ENCODE peak calls at places on chromosome 2, in four cellular contexts. P is GM13977, X is mucosa of gallbladder, W is PC-9. M is an unnamed sample.

GRCh38 chr2:219709261-219709867 is 81.9 kb downstream of the SLC4A3 start:
- DNase-seq in P (no peak), X (peak), W (no peak), M (no peak)

GRCh38 chr2:240821429-240821778 is 1.4 kb upstream of the KIF1A start:
- DNase-seq in P (no peak), X (no peak), W (no peak), M (no peak)

GRCh38 chr2:99762714-99763113 is 272.9 kb upstream of the REV1 start:
- DNase-seq in P (no peak), X (no peak), W (no peak), M (no peak)

GRCh38 chr2:205296959-205297358 is 385.3 kb upstream of the NRP2 start:
- DNase-seq in P (no peak), X (no peak), W (no peak), M (no peak)

GRCh38 chr2:232203936-232204335 is 174.6 kb upstream of the ALPP start:
- DNase-seq in P (no peak), X (no peak), W (no peak), M (no peak)

GRCh38 chr2:10231551-10232085 is 71.1 kb upstream of the HPCAL1 start:
- DNase-seq in P (no peak), X (no peak), W (no peak), M (no peak)

GRCh38 chr2:168030862-168031624 is 216.4 kb downstream of the STK39 start:
- DNase-seq in P (peak), X (no peak), W (no peak), M (peak)

GRCh38 chr2:173044686-173045085 is 31.0 kb upstream of the MAP3K20 start:
- DNase-seq in P (no peak), X (no peak), W (peak), M (no peak)

GRCh38 chr2:43414586-43415125 is 181.2 kb downstream of the THADA start:
- DNase-seq in P (no peak), X (no peak), W (no peak), M (no peak)

GRCh38 chr2:38092196-38092902 is 16.4 kb upstream of the CYP1B1 start:
- DNase-seq in P (no peak), X (no peak), W (peak), M (no peak)

GRCh38 chr2:88055049-88055435 is 541 bp downstream of the KRCC1 start:
- DNase-seq in P (no peak), X (no peak), W (no peak), M (no peak)